ENCODE peak calls at places on chromosome 21, in six cellular contexts. N, F, C, R, T and Y are unnamed samples.

GRCh38 chr21:35737899-35738341 is 322.4 kb downstream of the SETD4 start:
- DNase-seq in C (no peak), T (peak; percentile 21), N (no peak), F (no peak), R (no peak), Y (no peak)

GRCh38 chr21:43864313-43864805 is 664 bp upstream of the AGPAT3 start:
- DNase-seq in R (peak; percentile 70), C (peak; percentile 73), N (peak; percentile 79), T (no peak), F (peak; percentile 82), Y (peak; percentile 76)

GRCh38 chr21:38350681-38351080 is 93.9 kb downstream of the KCNJ15 start:
- DNase-seq in T (peak; percentile 76), F (no peak), C (no peak), R (no peak), N (no peak), Y (no peak)

GRCh38 chr21:35257413-35257812 is 208.3 kb upstream of the RUNX1 start:
- DNase-seq in R (no peak), T (peak; percentile 53), C (no peak), F (no peak), N (peak; percentile 72), Y (peak; percentile 51)

GRCh38 chr21:36640260-36641244 is 58.4 kb upstream of the SIM2 start:
- DNase-seq in F (no peak), C (no peak), N (no peak), R (no peak), T (no peak), Y (no peak)

GRCh38 chr21:28871388-28872015 is 121.2 kb downstream of the LTN1 start:
- DNase-seq in R (no peak), N (no peak), T (no peak), C (no peak), F (no peak), Y (peak; percentile 18)

GRCh38 chr21:27954806-27955205 is 987.9 kb upstream of the ADAMTS5 start:
- DNase-seq in T (no peak), F (no peak), C (no peak), R (no peak), N (no peak), Y (no peak)

GRCh38 chr21:31142600-31142999 is 104.3 kb upstream of the KRTAP19-8 start:
- DNase-seq in N (no peak), T (no peak), R (no peak), F (peak; percentile 40), C (no peak), Y (no peak)

GRCh38 chr21:28822882-28823335 is 169.8 kb downstream of the LTN1 start:
- DNase-seq in T (no peak), C (no peak), R (no peak), F (peak; percentile 33), N (no peak), Y (peak; percentile 30)

GRCh38 chr21:39315603-39316002 is 2.2 kb upstream of the BRWD1 start:
- DNase-seq in T (no peak), N (no peak), R (no peak), F (no peak), C (no peak), Y (no peak)

GRCh38 chr21:14594967-14595366 is 48.9 kb upstream of the SAMSN1 start:
- DNase-seq in T (no peak), N (no peak), C (no peak), F (no peak), R (no peak), Y (no peak)
- TF ChIP-seq EP300 in T (no peak), N (no peak), C (no peak), F (no peak), R (no peak), Y (no peak)

GRCh38 chr21:46036696-46037337 is 55.2 kb downstream of the COL6A1 start:
- DNase-seq in T (no peak), N (no peak), C (peak; percentile 7), R (peak; percentile 47), F (no peak), Y (no peak)
- TF ChIP-seq POLR2AphosphoS5 in T (no peak), N (no peak), C (no peak), R (no peak), F (no peak), Y (no peak)

GRCh38 chr21:15441999-15442398 is 287.8 kb upstream of the USP25 start:
- DNase-seq in F (no peak), C (no peak), N (no peak), R (no peak), T (no peak), Y (no peak)

GRCh38 chr21:15441060-15441493 is 288.7 kb upstream of the USP25 start:
- DNase-seq in C (no peak), R (no peak), F (no peak), T (no peak), N (no peak), Y (no peak)

GRCh38 chr21:15442743-15443142 is 287.0 kb upstream of the USP25 start:
- DNase-seq in T (no peak), N (no peak), R (no peak), C (no peak), F (no peak), Y (no peak)

GRCh38 chr21:15437873-15438272 is 291.9 kb upstream of the USP25 start:
- DNase-seq in R (no peak), F (no peak), C (no peak), N (no peak), T (no peak), Y (no peak)

DNA sequence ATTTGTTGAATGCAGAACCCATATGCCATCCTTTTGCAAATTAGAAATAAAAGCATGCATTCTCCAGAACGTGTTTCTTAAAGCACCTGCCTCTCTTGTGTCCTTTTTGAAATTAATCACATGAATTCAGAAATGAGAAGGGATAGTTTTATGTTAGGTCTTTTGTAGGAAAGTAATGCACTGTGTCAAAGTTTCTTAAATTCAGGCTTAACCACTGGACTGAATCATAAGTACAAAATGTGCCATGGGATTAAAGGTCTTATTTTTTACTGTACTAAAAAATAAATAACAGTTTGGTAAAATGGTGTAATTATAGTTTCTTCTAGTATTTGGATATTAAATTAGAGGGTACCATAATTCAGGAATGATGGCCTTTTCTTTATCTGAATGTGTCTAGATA is 290.1 kb upstream of the USP25 start:
- DNase-seq in C (no peak), F (no peak), R (no peak), T (no peak), N (no peak), Y (no peak)
- TF ChIP-seq EP300 in C (no peak), F (no peak), R (no peak), T (no peak), N (no peak), Y (no peak)

GRCh38 chr21:33642027-33642895 is at the start of gene ITSN1:
- DNase-seq in T (peak; percentile 100), N (peak; percentile 100), C (peak; percentile 99), R (peak; percentile 99), F (peak; percentile 97), Y (peak; percentile 100)
- TF ChIP-seq POLR2AphosphoS5 in T (peak; percentile 88), N (peak; percentile 83), C (no peak), R (peak; percentile 92), F (peak; percentile 69), Y (peak; percentile 95)

DNA sequence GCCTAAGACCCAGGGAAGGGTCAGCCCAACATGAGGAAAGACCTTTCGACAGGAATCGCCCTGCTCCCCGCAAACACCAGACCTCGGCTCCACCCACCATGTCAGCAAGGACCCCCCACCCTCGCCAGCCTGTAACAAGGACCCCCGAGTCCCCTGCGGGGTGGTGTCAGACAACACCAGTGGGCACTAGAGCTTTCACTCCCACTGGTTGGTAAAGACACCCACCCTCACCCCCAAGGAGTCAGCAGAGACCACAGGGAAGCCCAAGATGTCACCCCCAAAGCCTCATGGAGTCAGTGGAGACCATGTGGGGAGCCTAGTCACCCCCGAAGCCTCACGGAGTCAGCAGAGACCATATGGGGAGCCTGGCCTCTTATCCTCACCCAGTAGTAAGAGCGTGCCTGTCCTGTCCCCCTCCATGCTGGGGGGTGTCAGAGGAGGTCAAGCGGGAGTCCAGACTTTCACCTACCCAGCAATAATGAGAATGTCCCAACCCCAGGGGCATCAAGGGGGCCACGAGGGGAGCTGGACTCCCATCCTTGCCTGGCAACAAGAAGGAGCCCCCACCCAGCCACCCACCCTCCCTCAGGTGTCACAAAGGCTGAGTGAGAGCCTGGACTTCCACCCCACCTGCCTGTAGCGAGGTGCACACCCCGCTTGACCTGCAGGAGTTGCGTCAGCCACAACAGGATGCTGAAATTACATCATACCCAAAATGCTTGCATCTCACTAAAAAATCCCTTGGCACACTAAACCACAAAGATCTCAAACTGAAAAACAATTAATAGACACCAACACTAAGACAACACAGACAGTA is 24.8 kb downstream of the SLC19A1 start:
- DNase-seq in C (peak; percentile 50), F (no peak), R (no peak), T (peak; percentile 55), N (no peak), Y (no peak)
- TF ChIP-seq EP300 in C (no peak), F (no peak), R (no peak), T (no peak), N (no peak), Y (no peak)